ENCODE peak calls at places on chromosome 2, in four cellular contexts. One of them, this sample, is unnamed.

GRCh38 chr2:12211326-12212170 is 465.1 kb downstream of the LPIN1 start:
- DNase-seq in AG04450: no peak
- DNase-seq in left lung: no peak
- DNase-seq in lower lobe of right lung: no peak
- DNase-seq in this sample: no peak

GRCh38 chr2:66481100-66481549 is 46.2 kb downstream of the MEIS1 start:
- DNase-seq in left lung: no peak
- DNase-seq in AG04450: peak
- DNase-seq in lower lobe of right lung: no peak
- DNase-seq in this sample: peak

GRCh38 chr2:200618590-200619021 is 32.8 kb downstream of the AOX1 start:
- DNase-seq in AG04450: no peak
- DNase-seq in left lung: no peak
- DNase-seq in lower lobe of right lung: no peak
- DNase-seq in this sample: no peak

GRCh38 chr2:236321430-236321829 is 57.2 kb upstream of the ASB18 start:
- DNase-seq in lower lobe of right lung: no peak
- DNase-seq in AG04450: no peak
- DNase-seq in left lung: no peak
- DNase-seq in this sample: no peak

GRCh38 chr2:47485177-47485576 is 82.2 kb downstream of the MSH2 start:
- DNase-seq in AG04450: no peak
- DNase-seq in left lung: no peak
- DNase-seq in lower lobe of right lung: no peak
- DNase-seq in this sample: no peak

GRCh38 chr2:13009027-13009426 is 292.3 kb downstream of the TRIB2 start:
- DNase-seq in left lung: no peak
- DNase-seq in AG04450: no peak
- DNase-seq in lower lobe of right lung: no peak
- DNase-seq in this sample: no peak

GRCh38 chr2:96962567-96963203 is 23.7 kb downstream of the FAM178B start:
- DNase-seq in lower lobe of right lung: no peak
- DNase-seq in left lung: no peak
- DNase-seq in AG04450: no peak
- DNase-seq in this sample: no peak

GRCh38 chr2:10276481-10277292 is 26.0 kb upstream of the HPCAL1 start:
- DNase-seq in lower lobe of right lung: peak
- DNase-seq in AG04450: no peak
- DNase-seq in left lung: no peak
- DNase-seq in this sample: no peak

GRCh38 chr2:230225486-230225885 is at the start of gene SP140:
- DNase-seq in lower lobe of right lung: peak
- DNase-seq in AG04450: no peak
- DNase-seq in left lung: peak
- DNase-seq in this sample: no peak

GRCh38 chr2:68426885-68427579 is 40.1 kb downstream of the FBXO48 start:
- DNase-seq in lower lobe of right lung: no peak
- DNase-seq in left lung: no peak
- DNase-seq in AG04450: peak
- DNase-seq in this sample: no peak

GRCh38 chr2:202335791-202336467 is 40.2 kb upstream of the BMPR2 start:
- DNase-seq in left lung: no peak
- DNase-seq in AG04450: no peak
- DNase-seq in lower lobe of right lung: no peak
- DNase-seq in this sample: no peak

GRCh38 chr2:175854665-175855064 is 147.4 kb downstream of the LNPK start:
- DNase-seq in lower lobe of right lung: no peak
- DNase-seq in left lung: no peak
- DNase-seq in AG04450: no peak
- DNase-seq in this sample: no peak

GRCh38 chr2:3365219-3365618 is 12.4 kb downstream of the EIPR1 start:
- DNase-seq in left lung: no peak
- DNase-seq in AG04450: no peak
- DNase-seq in lower lobe of right lung: no peak
- DNase-seq in this sample: no peak

GRCh38 chr2:239264838-239265651 is 135.8 kb downstream of the HDAC4 start:
- DNase-seq in left lung: peak
- DNase-seq in lower lobe of right lung: no peak
- DNase-seq in AG04450: no peak
- DNase-seq in this sample: peak

GRCh38 chr2:18740428-18740827 is 151.1 kb upstream of the NT5C1B start:
- DNase-seq in left lung: peak
- DNase-seq in AG04450: no peak
- DNase-seq in lower lobe of right lung: peak
- DNase-seq in this sample: no peak

GRCh38 chr2:47208852-47209606 is 53.9 kb upstream of the STPG4 start:
- DNase-seq in AG04450: no peak
- DNase-seq in lower lobe of right lung: no peak
- DNase-seq in left lung: no peak
- DNase-seq in this sample: no peak

GRCh38 chr2:65240657-65241056 is 13.0 kb downstream of the ACTR2 start:
- DNase-seq in lower lobe of right lung: no peak
- DNase-seq in left lung: no peak
- DNase-seq in AG04450: no peak
- DNase-seq in this sample: no peak

GRCh38 chr2:152012697-152013096 is 86.1 kb downstream of the CACNB4 start:
- DNase-seq in left lung: no peak
- DNase-seq in AG04450: no peak
- DNase-seq in lower lobe of right lung: no peak
- DNase-seq in this sample: peak

GRCh38 chr2:24164416-24164973 is 10.4 kb upstream of the FAM228A start:
- DNase-seq in AG04450: no peak
- DNase-seq in lower lobe of right lung: peak
- DNase-seq in left lung: peak
- DNase-seq in this sample: peak

GRCh38 chr2:42457011-42457410 is 36.8 kb downstream of the KCNG3 start:
- DNase-seq in AG04450: no peak
- DNase-seq in lower lobe of right lung: no peak
- DNase-seq in left lung: no peak
- DNase-seq in this sample: no peak
- TF ChIP-seq CTCF in AG04450: peak
- TF ChIP-seq CTCF in lower lobe of right lung: no peak
- TF ChIP-seq CTCF in left lung: no peak
- TF ChIP-seq CTCF in this sample: peak

GRCh38 chr2:219175928-219176817 is 552 bp downstream of the CNPPD1 start:
- DNase-seq in lower lobe of right lung: peak
- DNase-seq in left lung: peak
- DNase-seq in AG04450: no peak
- DNase-seq in this sample: peak
- TF ChIP-seq CTCF in lower lobe of right lung: peak
- TF ChIP-seq CTCF in left lung: no peak
- TF ChIP-seq CTCF in AG04450: peak
- TF ChIP-seq CTCF in this sample: peak

DNA sequence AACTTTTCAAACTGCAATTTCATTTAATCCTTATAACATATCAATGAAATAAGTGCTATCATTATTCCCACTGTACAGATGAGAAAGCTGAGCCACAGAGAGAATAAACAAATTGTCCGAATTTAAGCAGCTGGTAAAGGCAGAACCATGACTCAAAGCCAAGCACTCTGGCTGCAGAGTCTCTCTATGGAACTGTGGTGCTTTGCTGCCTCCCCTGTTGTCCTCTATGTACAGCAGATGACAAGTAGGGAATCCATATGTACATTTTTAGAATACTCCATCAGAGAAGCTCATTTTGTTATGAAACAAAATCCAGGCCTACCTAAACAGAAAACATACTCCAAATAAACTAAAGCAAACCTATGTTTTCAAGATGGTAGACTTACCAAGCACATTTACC is 45.1 kb downstream of the FARSB start:
- DNase-seq in lower lobe of right lung: no peak
- DNase-seq in left lung: no peak
- DNase-seq in AG04450: no peak
- DNase-seq in this sample: peak
- TF ChIP-seq CTCF in lower lobe of right lung: no peak
- TF ChIP-seq CTCF in left lung: no peak
- TF ChIP-seq CTCF in AG04450: no peak
- TF ChIP-seq CTCF in this sample: no peak

DNA sequence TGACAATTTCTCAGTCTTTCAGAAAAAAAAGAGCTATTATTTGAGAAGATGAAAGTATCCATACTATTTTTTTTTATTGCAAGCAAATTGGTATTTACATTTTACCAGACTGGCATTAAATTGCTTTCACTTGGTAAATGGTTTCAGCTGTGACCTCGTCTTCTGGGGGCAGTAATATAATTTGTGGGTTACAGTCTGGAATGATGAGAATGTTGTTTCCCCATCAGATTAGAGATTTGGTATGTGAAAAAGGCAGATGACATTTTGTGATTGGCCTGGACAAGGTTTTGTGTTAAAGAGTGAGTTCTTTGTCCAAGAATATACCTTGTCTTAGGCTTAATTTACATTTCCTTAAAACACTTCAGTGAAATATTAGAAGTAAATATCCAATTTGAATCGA is 390.1 kb upstream of the ST6GAL2 start:
- DNase-seq in AG04450: no peak
- DNase-seq in left lung: no peak
- DNase-seq in lower lobe of right lung: no peak
- DNase-seq in this sample: no peak
- TF ChIP-seq CTCF in AG04450: no peak
- TF ChIP-seq CTCF in left lung: no peak
- TF ChIP-seq CTCF in lower lobe of right lung: no peak
- TF ChIP-seq CTCF in this sample: no peak

GRCh38 chr2:25504266-25504665 is 162.5 kb upstream of the DNMT3A start:
- DNase-seq in left lung: no peak
- DNase-seq in AG04450: no peak
- DNase-seq in lower lobe of right lung: no peak
- DNase-seq in this sample: no peak
- TF ChIP-seq CTCF in left lung: no peak
- TF ChIP-seq CTCF in AG04450: no peak
- TF ChIP-seq CTCF in lower lobe of right lung: no peak
- TF ChIP-seq CTCF in this sample: no peak

GRCh38 chr2:177264539-177265385 is at the start of gene NFE2L2:
- DNase-seq in lower lobe of right lung: peak
- DNase-seq in left lung: peak
- DNase-seq in AG04450: peak
- DNase-seq in this sample: peak
- TF ChIP-seq CTCF in lower lobe of right lung: no peak
- TF ChIP-seq CTCF in left lung: no peak
- TF ChIP-seq CTCF in AG04450: no peak
- TF ChIP-seq CTCF in this sample: no peak

GRCh38 chr2:156458229-156458584 is 22.0 kb downstream of the GPD2 start:
- DNase-seq in lower lobe of right lung: no peak
- DNase-seq in AG04450: no peak
- DNase-seq in left lung: no peak
- DNase-seq in this sample: no peak
- TF ChIP-seq CTCF in lower lobe of right lung: no peak
- TF ChIP-seq CTCF in AG04450: no peak
- TF ChIP-seq CTCF in left lung: no peak
- TF ChIP-seq CTCF in this sample: no peak

GRCh38 chr2:237956402-237956736 is 10.4 kb upstream of the UBE2F start:
- DNase-seq in AG04450: no peak
- DNase-seq in left lung: no peak
- DNase-seq in lower lobe of right lung: no peak
- DNase-seq in this sample: no peak
- TF ChIP-seq CTCF in AG04450: peak
- TF ChIP-seq CTCF in left lung: no peak
- TF ChIP-seq CTCF in lower lobe of right lung: no peak
- TF ChIP-seq CTCF in this sample: no peak

GRCh38 chr2:146523218-146523617 is 1321.6 kb upstream of the ACVR2A start:
- DNase-seq in AG04450: no peak
- DNase-seq in left lung: no peak
- DNase-seq in lower lobe of right lung: no peak
- DNase-seq in this sample: no peak
- TF ChIP-seq CTCF in AG04450: peak
- TF ChIP-seq CTCF in left lung: no peak
- TF ChIP-seq CTCF in lower lobe of right lung: peak
- TF ChIP-seq CTCF in this sample: peak

GRCh38 chr2:7127687-7128086 is 210.5 kb downstream of the RNF144A start:
- DNase-seq in lower lobe of right lung: no peak
- DNase-seq in AG04450: no peak
- DNase-seq in left lung: no peak
- DNase-seq in this sample: no peak

GRCh38 chr2:7133521-7133920 is 216.3 kb downstream of the RNF144A start:
- DNase-seq in AG04450: no peak
- DNase-seq in left lung: no peak
- DNase-seq in lower lobe of right lung: no peak
- DNase-seq in this sample: no peak
- TF ChIP-seq CTCF in AG04450: no peak
- TF ChIP-seq CTCF in left lung: no peak
- TF ChIP-seq CTCF in lower lobe of right lung: no peak
- TF ChIP-seq CTCF in this sample: no peak